ENCODE peak calls at places on chromosome 17, in four cellular contexts. One of them, this sample, is unnamed.

GRCh38 chr17:58364270-58364942 is 12.4 kb upstream of the SUPT4H1 start:
- DNase-seq in WTC11: no peak
- DNase-seq in K562: peak
- DNase-seq in HepG2: peak
- DNase-seq in this sample: no peak

GRCh38 chr17:7238418-7239090 is 703 bp downstream of the PHF23 start:
- DNase-seq in WTC11: no peak
- DNase-seq in K562: peak
- DNase-seq in HepG2: no peak
- DNase-seq in this sample: no peak

GRCh38 chr17:41061969-41062368 is 2.1 kb upstream of the KRTAP2-3 start:
- DNase-seq in WTC11: no peak
- DNase-seq in K562: no peak
- DNase-seq in HepG2: peak
- DNase-seq in this sample: no peak

GRCh38 chr17:56681561-56682266 is 88.2 kb downstream of the NOG start:
- DNase-seq in WTC11: no peak
- DNase-seq in K562: no peak
- DNase-seq in HepG2: no peak
- DNase-seq in this sample: no peak

GRCh38 chr17:67558740-67559380 is 158.9 kb upstream of the NOL11 start:
- DNase-seq in WTC11: no peak
- DNase-seq in K562: peak
- DNase-seq in HepG2: no peak
- DNase-seq in this sample: no peak

GRCh38 chr17:80195671-80196529 is 24.2 kb downstream of the SGSH start:
- DNase-seq in WTC11: peak
- DNase-seq in K562: peak
- DNase-seq in HepG2: peak
- DNase-seq in this sample: peak

GRCh38 chr17:44733753-44734152 is 25.0 kb upstream of the ADAM11 start:
- DNase-seq in WTC11: peak
- DNase-seq in K562: no peak
- DNase-seq in HepG2: peak
- DNase-seq in this sample: peak

GRCh38 chr17:40451420-40451819 is 8.2 kb downstream of the IGFBP4 start:
- DNase-seq in WTC11: no peak
- DNase-seq in K562: no peak
- DNase-seq in HepG2: no peak
- DNase-seq in this sample: no peak

GRCh38 chr17:73043686-73044581 is 48.6 kb downstream of the SLC39A11 start:
- DNase-seq in WTC11: no peak
- DNase-seq in K562: no peak
- DNase-seq in HepG2: no peak
- DNase-seq in this sample: no peak
- TF ChIP-seq ELF4 in WTC11: no peak
- TF ChIP-seq ELF4 in K562: no peak
- TF ChIP-seq ELF4 in HepG2: no peak
- TF ChIP-seq ELF4 in this sample: no peak

DNA sequence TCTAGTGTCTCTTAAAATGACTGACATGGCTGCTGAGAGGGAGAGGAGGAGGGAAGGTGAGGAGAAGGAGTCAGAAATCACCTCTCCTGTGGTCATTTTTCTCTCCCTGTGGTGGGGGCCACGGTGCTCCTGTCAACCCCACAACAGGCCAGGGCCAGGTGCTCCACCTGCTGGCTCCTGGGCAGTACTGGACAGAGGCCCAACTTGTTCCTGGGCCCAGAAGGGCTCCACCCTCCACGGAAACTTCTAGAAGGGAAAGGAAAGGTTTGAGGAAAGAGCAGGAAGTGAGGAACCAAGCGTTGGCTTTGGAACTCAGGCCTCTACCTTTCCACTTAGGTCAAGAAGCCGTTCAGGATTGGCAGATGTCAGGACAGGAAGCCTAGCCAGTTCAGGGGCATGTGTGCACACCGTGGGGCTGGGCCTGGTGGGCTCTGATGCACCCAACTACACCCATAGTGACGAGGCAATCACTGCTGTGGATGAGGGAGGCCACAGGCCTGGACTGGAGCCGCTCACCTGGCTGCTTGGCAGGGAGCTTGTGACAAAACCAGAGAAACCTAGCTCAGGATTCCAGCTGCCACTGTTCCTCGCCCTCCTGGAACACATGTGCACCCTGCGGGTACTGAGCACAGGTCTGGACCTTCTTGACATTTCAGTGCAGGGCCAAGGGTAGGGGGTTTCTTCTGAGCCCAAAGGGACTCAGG is 36.1 kb downstream of the WNT3 start:
- DNase-seq in WTC11: peak
- DNase-seq in K562: peak
- DNase-seq in HepG2: peak
- DNase-seq in this sample: peak
- TF ChIP-seq ELF4 in WTC11: no peak
- TF ChIP-seq ELF4 in K562: no peak
- TF ChIP-seq ELF4 in HepG2: no peak
- TF ChIP-seq ELF4 in this sample: no peak

GRCh38 chr17:17413821-17414220 is 63.0 kb upstream of the MED9 start:
- DNase-seq in WTC11: no peak
- DNase-seq in K562: no peak
- DNase-seq in HepG2: no peak
- DNase-seq in this sample: no peak

GRCh38 chr17:17414316-17414937 is 62.4 kb upstream of the MED9 start:
- DNase-seq in WTC11: no peak
- DNase-seq in K562: no peak
- DNase-seq in HepG2: no peak
- DNase-seq in this sample: no peak

GRCh38 chr17:17416400-17417360 is 60.1 kb upstream of the MED9 start:
- DNase-seq in WTC11: no peak
- DNase-seq in K562: peak
- DNase-seq in HepG2: peak
- DNase-seq in this sample: no peak

GRCh38 chr17:17416007-17416399 is 60.8 kb upstream of the MED9 start:
- DNase-seq in WTC11: peak
- DNase-seq in K562: peak
- DNase-seq in HepG2: peak
- DNase-seq in this sample: peak

GRCh38 chr17:17415006-17415405 is 61.8 kb upstream of the MED9 start:
- DNase-seq in WTC11: no peak
- DNase-seq in K562: no peak
- DNase-seq in HepG2: no peak
- DNase-seq in this sample: no peak
- TF ChIP-seq ELF4 in WTC11: no peak
- TF ChIP-seq ELF4 in K562: no peak
- TF ChIP-seq ELF4 in HepG2: no peak
- TF ChIP-seq ELF4 in this sample: no peak

GRCh38 chr17:48328457-48328856 is 101.6 kb downstream of the SKAP1 start:
- DNase-seq in WTC11: no peak
- DNase-seq in K562: no peak
- DNase-seq in HepG2: no peak
- DNase-seq in this sample: no peak
- TF ChIP-seq ELF4 in WTC11: no peak
- TF ChIP-seq ELF4 in K562: no peak
- TF ChIP-seq ELF4 in HepG2: no peak
- TF ChIP-seq ELF4 in this sample: no peak

GRCh38 chr17:2778489-2778888 is 17.7 kb upstream of the RAP1GAP2 start:
- DNase-seq in WTC11: no peak
- DNase-seq in K562: no peak
- DNase-seq in HepG2: no peak
- DNase-seq in this sample: no peak

GRCh38 chr17:2777242-2777867 is 18.9 kb upstream of the RAP1GAP2 start:
- DNase-seq in WTC11: no peak
- DNase-seq in K562: no peak
- DNase-seq in HepG2: no peak
- DNase-seq in this sample: no peak

GRCh38 chr17:2779545-2779944 is 16.7 kb upstream of the RAP1GAP2 start:
- DNase-seq in WTC11: no peak
- DNase-seq in K562: no peak
- DNase-seq in HepG2: no peak
- DNase-seq in this sample: no peak

GRCh38 chr17:2780256-2780655 is 16.0 kb upstream of the RAP1GAP2 start:
- DNase-seq in WTC11: no peak
- DNase-seq in K562: no peak
- DNase-seq in HepG2: no peak
- DNase-seq in this sample: no peak

DNA sequence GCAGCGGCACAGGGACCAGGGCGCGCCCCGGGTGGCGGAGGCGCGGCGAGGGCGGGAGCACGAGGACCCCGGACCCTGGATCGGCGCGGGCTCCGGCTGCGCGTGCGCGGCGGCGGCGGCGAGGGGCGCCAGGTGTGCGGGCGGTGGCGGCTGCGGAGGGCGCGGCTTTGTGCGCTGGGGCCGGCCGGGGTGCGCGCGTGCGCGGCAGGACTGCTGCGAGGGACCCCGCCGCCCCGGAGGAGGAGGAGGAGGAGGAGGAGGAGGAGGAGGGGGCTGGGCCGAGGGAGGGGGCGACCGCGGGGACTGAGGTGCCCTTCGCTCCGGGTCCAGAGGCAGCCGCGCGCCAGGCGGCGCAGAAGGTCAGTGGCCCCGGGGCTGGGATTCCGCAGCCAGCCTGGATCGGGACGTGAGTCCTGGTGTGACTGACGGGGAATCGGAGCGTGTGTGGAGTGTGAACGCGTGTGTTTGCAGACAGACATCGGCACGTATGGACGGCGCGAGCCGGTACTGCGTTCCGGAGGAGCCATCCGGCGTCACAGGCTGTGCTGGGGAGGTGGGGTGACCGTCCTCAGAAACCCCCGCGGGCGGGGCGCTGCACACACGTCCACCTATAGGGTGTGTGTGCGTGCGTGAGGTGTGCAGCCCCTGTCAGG is 19.5 kb upstream of the RAP1GAP2 start:
- DNase-seq in WTC11: peak
- DNase-seq in K562: no peak
- DNase-seq in HepG2: peak
- DNase-seq in this sample: peak
- TF ChIP-seq ELF4 in WTC11: no peak
- TF ChIP-seq ELF4 in K562: no peak
- TF ChIP-seq ELF4 in HepG2: no peak
- TF ChIP-seq ELF4 in this sample: no peak

This sample was measured in HEK293T.